ENCODE peak calls at places on chromosomes 7 and 10, in five cellular contexts. D, M, Q, E and N are unnamed samples.

GRCh38 chr7:96304573-96304972 is 17.3 kb downstream of the SLC25A13 start:
- DNase-seq in E (no peak), Q (no peak), M (no peak), D (no peak), N (no peak)

GRCh38 chr10:45427956-45428338 is 53.9 kb downstream of the ALOX5 start:
- DNase-seq in Q (no peak), E (no peak), D (no peak), M (no peak), N (no peak)

GRCh38 chr10:122490268-122490667 is 28.9 kb downstream of the HTRA1 start:
- DNase-seq in Q (no peak), E (no peak), D (no peak), M (no peak), N (no peak)

GRCh38 chr10:77835669-77836086 is 90.9 kb downstream of the DLG5 start:
- DNase-seq in M (peak), D (no peak), Q (no peak), E (no peak), N (no peak)

GRCh38 chr7:112331495-112331894 is 118.8 kb upstream of the IFRD1 start:
- DNase-seq in E (no peak), M (no peak), D (no peak), Q (no peak), N (no peak)

GRCh38 chr10:31315453-31315852 is 3.6 kb upstream of the ZEB1 start:
- DNase-seq in D (no peak), M (no peak), Q (no peak), E (no peak), N (no peak)

GRCh38 chr10:109277456-109277855 is 645.9 kb downstream of the XPNPEP1 start:
- DNase-seq in M (no peak), Q (no peak), E (no peak), D (no peak), N (no peak)

GRCh38 chr10:50416885-50417284 is 165.6 kb upstream of the ASAH2 start:
- DNase-seq in D (no peak), Q (no peak), E (no peak), M (no peak), N (no peak)

GRCh38 chr7:57427146-57427545 is 22.8 kb upstream of the ZNF716 start:
- DNase-seq in D (no peak), E (no peak), Q (no peak), M (no peak), N (no peak)

GRCh38 chr7:69994907-69995542 is 396.8 kb downstream of the AUTS2 start:
- DNase-seq in M (no peak), Q (peak), E (no peak), D (no peak), N (no peak)

GRCh38 chr10:4671451-4672145 is 154.4 kb upstream of the AKR1E2 start:
- DNase-seq in M (no peak), Q (no peak), D (no peak), E (no peak), N (no peak)

GRCh38 chr10:80173441-80173840 is 31.9 kb downstream of the ANXA11 start:
- DNase-seq in M (no peak), D (no peak), Q (no peak), E (no peak), N (no peak)

GRCh38 chr10:54866666-54867065 is 65.6 kb upstream of the PCDH15 start:
- DNase-seq in Q (no peak), D (no peak), E (no peak), M (no peak), N (no peak)

GRCh38 chr10:13848530-13849425 is 262.0 kb downstream of the PRPF18 start:
- DNase-seq in E (no peak), D (no peak), M (no peak), Q (no peak), N (no peak)

GRCh38 chr10:113080061-113080460 is 130.0 kb downstream of the TCF7L2 start:
- DNase-seq in M (no peak), D (no peak), E (no peak), Q (no peak), N (no peak)

GRCh38 chr10:44890721-44891550 is 20.2 kb upstream of the TMEM72 start:
- DNase-seq in E (no peak), M (no peak), D (no peak), Q (no peak), N (no peak)

GRCh38 chr10:108782411-108782810 is 1140.9 kb downstream of the XPNPEP1 start:
- DNase-seq in M (no peak), E (no peak), D (no peak), Q (no peak), N (no peak)

GRCh38 chr7:32347244-32347828 is 142.8 kb downstream of the LSM5 start:
- DNase-seq in D (no peak), M (no peak), E (no peak), Q (no peak), N (no peak)